ENCODE peak calls at places on chromosomes 6 and 20, in five cellular contexts. Z, D, H, O and J are unnamed samples.

GRCh38 chr6:4369616-4370015 is 234.2 kb upstream of the ECI2 start:
- DNase-seq in Z (no peak), D (no peak), H (no peak), O (no peak), J (no peak)

GRCh38 chr6:8731874-8732273 is 296.5 kb upstream of the SLC35B3 start:
- DNase-seq in Z (no peak), D (no peak), H (no peak), O (no peak), J (no peak)

GRCh38 chr6:45872827-45873226 is 142.8 kb downstream of the CLIC5 start:
- DNase-seq in Z (no peak), D (no peak), H (no peak), O (no peak), J (no peak)

GRCh38 chr20:10696650-10697049 is 22.9 kb upstream of the JAG1 start:
- DNase-seq in Z (no peak), D (no peak), H (no peak), O (no peak), J (no peak)

GRCh38 chr6:37891072-37891471 is 71.5 kb downstream of the ZFAND3 start:
- DNase-seq in Z (no peak), D (no peak), H (no peak), O (no peak), J (no peak)

GRCh38 chr6:25951296-25952032 is 11.1 kb upstream of the TRIM38 start:
- DNase-seq in Z (no peak), D (no peak), H (no peak), O (no peak), J (no peak)

GRCh38 chr6:130293800-130294199 is 71.0 kb upstream of the SAMD3 start:
- DNase-seq in Z (no peak), D (no peak), H (no peak), O (peak; percentile 67), J (peak; percentile 12)

GRCh38 chr6:72324591-72324990 is 297.3 kb upstream of the KCNQ5 start:
- DNase-seq in Z (no peak), D (no peak), H (no peak), O (no peak), J (no peak)

GRCh38 chr6:129598244-129599187 is 111.5 kb downstream of the ARHGAP18 start:
- DNase-seq in Z (no peak), D (no peak), H (no peak), O (peak; percentile 76), J (no peak)

GRCh38 chr6:33746036-33746600 is 587 bp downstream of the IP6K3 start:
- DNase-seq in Z (peak; percentile 78), D (no peak), H (peak; percentile 70), O (no peak), J (no peak)

GRCh38 chr6:51265426-51265825 is 446.8 kb downstream of the TFAP2B start:
- DNase-seq in Z (no peak), D (peak; percentile 39), H (no peak), O (no peak), J (no peak)

GRCh38 chr6:6689413-6690143 is 101.1 kb downstream of the LY86 start:
- DNase-seq in Z (no peak), D (no peak), H (no peak), O (no peak), J (no peak)

GRCh38 chr6:77620290-77620882 is 32.5 kb upstream of the MEI4 start:
- DNase-seq in Z (no peak), D (no peak), H (no peak), O (peak; percentile 0), J (no peak)

DNA sequence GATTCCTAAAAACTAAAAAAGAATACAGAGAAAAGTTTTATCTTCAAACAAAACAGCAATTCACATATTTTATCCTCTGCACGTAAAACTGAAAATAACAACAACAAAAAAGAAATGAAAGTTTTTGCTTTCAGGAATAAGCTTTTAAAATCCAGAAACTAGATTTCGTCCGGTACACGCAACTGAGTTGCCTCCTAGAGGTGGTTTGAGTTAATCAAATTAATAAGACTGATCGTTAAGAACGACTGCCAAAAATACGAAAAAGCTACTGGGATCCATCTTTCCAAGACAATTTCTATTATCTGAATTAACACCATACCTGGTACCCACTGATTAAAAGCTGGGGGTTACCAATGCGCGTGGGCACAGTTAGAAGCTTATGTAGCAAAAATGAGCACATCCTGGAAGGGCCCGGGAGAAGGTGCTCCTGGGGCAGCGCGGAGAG is 679 bp downstream of the PDCD2 start:
- DNase-seq in Z (no peak), D (no peak), H (no peak), O (no peak), J (no peak)
- TF ChIP-seq CTCF in Z (no peak), D (peak; percentile 24), H (no peak), O (no peak), J (no peak)

GRCh38 chr6:169827372-169827771 is 76.0 kb downstream of the ERMARD start:
- DNase-seq in Z (no peak), D (no peak), H (peak; percentile 4), O (no peak), J (no peak)

GRCh38 chr6:169825558-169826225 is 74.3 kb downstream of the ERMARD start:
- DNase-seq in Z (no peak), D (no peak), H (peak; percentile 4), O (no peak), J (no peak)

GRCh38 chr6:169824848-169825557 is 73.6 kb downstream of the ERMARD start:
- DNase-seq in Z (no peak), D (no peak), H (peak; percentile 5), O (no peak), J (no peak)

GRCh38 chr6:169828176-169828575 is 76.8 kb downstream of the ERMARD start:
- DNase-seq in Z (no peak), D (no peak), H (peak; percentile 4), O (no peak), J (no peak)

DNA sequence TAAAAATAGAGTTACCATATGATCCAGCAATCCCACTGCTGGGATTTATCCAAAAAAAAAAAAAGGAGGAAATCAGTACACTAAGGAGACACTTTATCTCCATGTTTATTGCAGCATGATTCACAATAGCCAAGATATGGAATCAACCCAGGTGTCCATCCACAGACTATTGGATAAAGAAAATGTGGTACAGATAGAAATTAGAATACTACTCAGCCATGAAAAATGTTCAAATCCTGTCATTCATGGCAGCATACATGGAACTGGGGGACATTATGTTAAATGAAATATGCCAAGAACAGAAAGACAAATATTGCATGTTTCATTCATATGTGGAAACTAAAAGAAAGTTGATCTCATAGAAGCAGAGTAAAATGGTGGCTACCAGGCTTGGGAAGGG is 75.3 kb downstream of the ERMARD start:
- DNase-seq in Z (no peak), D (no peak), H (no peak), O (no peak), J (no peak)
- H3K9me3 ChIP-seq in Z (no peaks in the 10 kb centered on the region), D (no peaks in the 10 kb centered on the region), H (peaks cover 4% of the 10 kb centered on the region), O (no peaks in the 10 kb centered on the region), J (no peaks in the 10 kb centered on the region)

GRCh38 chr20:62388839-62389600 is 2.1 kb downstream of the RPS21 start:
- DNase-seq in Z (no peak), D (no peak), H (no peak), O (no peak), J (no peak)
- H3K4me3 ChIP-seq in Z (no peak overlapping the region), D (peak overlapping the region; percentile 98), H (no peak overlapping the region), O (no peak overlapping the region), J (no peak overlapping the region)

GRCh38 chr6:150312844-150313584 is 55.8 kb upstream of the IYD start:
- DNase-seq in Z (no peak), D (no peak), H (no peak), O (no peak), J (no peak)
- TF ChIP-seq CTCF in Z (no peak), D (no peak), H (no peak), O (no peak), J (no peak)

DNA sequence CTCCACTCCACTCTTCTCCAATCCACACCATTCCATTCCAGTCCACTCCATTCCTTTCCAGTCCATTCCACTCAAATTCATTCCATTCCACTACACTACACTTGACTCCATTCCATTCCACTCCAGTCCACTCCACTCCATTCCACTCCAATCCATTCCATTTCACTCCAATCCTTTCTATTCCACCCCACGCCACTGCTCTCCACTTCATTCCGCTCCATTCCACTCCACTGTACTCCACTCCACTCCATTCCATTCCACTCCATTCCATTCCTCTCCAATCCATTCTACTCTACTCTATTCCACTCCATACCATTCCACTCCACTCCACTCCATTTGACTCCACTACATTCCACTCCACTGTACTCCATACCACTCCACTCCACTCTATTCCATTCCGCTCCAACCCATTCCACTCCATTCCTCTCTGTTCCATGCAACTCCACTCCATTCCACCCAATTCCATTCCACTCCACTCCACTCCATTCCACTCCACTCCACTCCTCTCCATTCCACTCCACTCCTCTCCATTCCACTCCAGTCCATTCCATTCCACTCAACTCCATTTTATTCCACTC is 23.4 kb upstream of the DEFB125 start:
- DNase-seq in Z (no peak), D (no peak), H (no peak), O (no peak), J (no peak)
- H3K9me3 ChIP-seq in Z (no peaks in the 10 kb centered on the region), D (no peaks in the 10 kb centered on the region), H (no peaks in the 10 kb centered on the region), O (peaks cover 26% of the 10 kb centered on the region), J (no peaks in the 10 kb centered on the region)

GRCh38 chr20:3146732-3147341 is 12.8 kb downstream of the FASTKD5 start:
- DNase-seq in Z (no peak), D (no peak), H (no peak), O (no peak), J (no peak)

DNA sequence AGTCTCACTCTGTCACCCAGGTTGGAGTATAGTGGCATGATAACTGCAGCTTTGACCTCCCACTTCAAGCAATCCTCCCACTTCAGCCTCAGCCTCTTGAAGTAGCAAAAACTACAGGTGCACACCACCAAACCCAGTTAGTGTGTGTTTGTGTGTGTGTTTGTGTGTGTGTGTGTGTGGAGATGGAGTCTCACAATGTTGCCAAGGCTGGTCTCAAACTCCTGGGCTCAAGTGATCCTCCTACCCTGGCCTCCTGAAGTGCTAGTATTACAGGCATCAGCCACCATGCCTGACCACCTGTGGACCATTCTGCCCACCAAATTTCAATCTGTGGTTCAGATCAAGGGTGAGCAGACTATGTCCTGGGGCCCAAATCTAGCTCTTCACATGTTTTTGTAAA is 8.8 kb downstream of the FASTKD5 start:
- DNase-seq in Z (no peak), D (no peak), H (no peak), O (no peak), J (no peak)
- H3K4me3 ChIP-seq in Z (no peak overlapping the region), D (no peak overlapping the region), H (no peak overlapping the region), O (no peak overlapping the region), J (no peak overlapping the region)

GRCh38 chr20:16816192-16816591 is 68.0 kb downstream of the OTOR start:
- DNase-seq in Z (no peak), D (no peak), H (no peak), O (no peak), J (no peak)
- TF ChIP-seq CTCF in Z (no peak), D (no peak), H (no peak), O (no peak), J (no peak)

DNA sequence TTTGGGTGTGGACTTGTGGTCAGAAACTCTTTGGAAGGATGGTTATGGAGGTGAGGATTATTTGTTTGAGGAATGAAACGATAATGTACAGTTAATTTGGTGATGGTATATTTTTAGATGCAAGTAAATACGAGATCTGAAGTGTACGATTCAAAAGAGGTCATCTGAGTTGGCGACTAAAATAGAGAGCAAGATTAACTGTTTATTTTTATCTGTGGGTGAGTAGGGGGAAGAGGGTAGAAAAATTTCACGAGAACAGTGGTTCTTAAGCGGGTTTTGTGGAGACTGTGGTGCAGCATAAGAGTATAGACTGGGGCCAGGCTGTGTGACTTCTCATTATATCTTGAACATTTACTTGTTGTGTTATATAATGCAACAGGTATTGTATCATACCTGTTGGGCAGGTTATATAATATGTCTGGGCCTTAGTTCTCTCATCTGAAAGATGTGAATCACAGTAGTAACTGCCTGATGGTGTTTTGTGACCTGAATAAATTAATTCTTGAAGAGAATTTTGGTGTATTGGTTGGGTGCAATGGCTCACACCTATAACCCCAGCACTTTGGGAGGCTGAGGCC is 171.2 kb downstream of the JARID2 start:
- DNase-seq in Z (no peak), D (no peak), H (no peak), O (no peak), J (no peak)
- H3K9me3 ChIP-seq in Z (peaks cover 20% of the 10 kb centered on the region), D (no peaks in the 10 kb centered on the region), H (peaks cover 8% of the 10 kb centered on the region), O (peaks cover 16% of the 10 kb centered on the region), J (peaks cover 7% of the 10 kb centered on the region)

GRCh38 chr20:36092424-36093024 is 62.0 kb upstream of the EPB41L1 start:
- DNase-seq in Z (peak; percentile 40), D (no peak), H (peak; percentile 23), O (peak; percentile 34), J (peak; percentile 35)
- H3K4me3 ChIP-seq in Z (peak overlapping the region; percentile 73), D (peak overlapping the region; percentile 60), H (peak overlapping the region; percentile 22), O (peak overlapping the region; percentile 97), J (peak overlapping the region; percentile 74)